ENCODE peak calls at places on chromosomes 13 and 19, in four cellular contexts. One of them, this sample, is unnamed.

GRCh38 chr19:2578391-2578826 is 102.5 kb downstream of the GADD45B start:
- DNase-seq in SK-N-SH: no peak
- DNase-seq in foreskin keratinocyte: peak
- DNase-seq in OCI-LY7: no peak
- DNase-seq in this sample: no peak

GRCh38 chr13:41458939-41459753 is 1.8 kb downstream of the RGCC start:
- DNase-seq in SK-N-SH: peak
- DNase-seq in foreskin keratinocyte: peak
- DNase-seq in OCI-LY7: peak
- DNase-seq in this sample: peak

GRCh38 chr13:51849145-51850101 is 4.4 kb upstream of the TMEM272 start:
- DNase-seq in SK-N-SH: peak
- DNase-seq in foreskin keratinocyte: no peak
- DNase-seq in OCI-LY7: peak
- DNase-seq in this sample: peak

GRCh38 chr13:74443623-74444022 is 309.4 kb upstream of the KLF12 start:
- DNase-seq in SK-N-SH: no peak
- DNase-seq in foreskin keratinocyte: peak
- DNase-seq in OCI-LY7: no peak
- DNase-seq in this sample: no peak

GRCh38 chr13:82458169-82458568 is 1424.1 kb downstream of the SLITRK1 start:
- DNase-seq in SK-N-SH: no peak
- DNase-seq in foreskin keratinocyte: no peak
- DNase-seq in OCI-LY7: no peak
- DNase-seq in this sample: no peak

GRCh38 chr19:41934849-41935374 is 6.7 kb upstream of the ERFL start:
- DNase-seq in SK-N-SH: peak
- DNase-seq in foreskin keratinocyte: no peak
- DNase-seq in OCI-LY7: peak
- DNase-seq in this sample: peak

GRCh38 chr13:50644081-50644871 is 199.2 kb downstream of the DLEU7 start:
- DNase-seq in SK-N-SH: no peak
- DNase-seq in foreskin keratinocyte: peak
- DNase-seq in OCI-LY7: peak
- DNase-seq in this sample: no peak

GRCh38 chr19:47331931-47332547 is at the start of gene C5AR2:
- DNase-seq in SK-N-SH: no peak
- DNase-seq in foreskin keratinocyte: no peak
- DNase-seq in OCI-LY7: no peak
- DNase-seq in this sample: no peak

GRCh38 chr19:33462112-33462726 is 59.4 kb downstream of the PEPD start:
- DNase-seq in SK-N-SH: no peak
- DNase-seq in foreskin keratinocyte: no peak
- DNase-seq in OCI-LY7: no peak
- DNase-seq in this sample: no peak

GRCh38 chr19:35459414-35460082 is 11.5 kb downstream of the FFAR2 start:
- DNase-seq in SK-N-SH: peak
- DNase-seq in foreskin keratinocyte: no peak
- DNase-seq in OCI-LY7: no peak
- DNase-seq in this sample: no peak

GRCh38 chr13:43698743-43699142 is 88.0 kb downstream of the ENOX1 start:
- DNase-seq in SK-N-SH: no peak
- DNase-seq in foreskin keratinocyte: peak
- DNase-seq in OCI-LY7: no peak
- DNase-seq in this sample: no peak

GRCh38 chr19:17862711-17863519 is 3.2 kb downstream of the RPL18A start:
- DNase-seq in SK-N-SH: no peak
- DNase-seq in foreskin keratinocyte: no peak
- DNase-seq in OCI-LY7: no peak
- DNase-seq in this sample: no peak

GRCh38 chr13:34001357-34001756 is 183.4 kb downstream of the RFC3 start:
- DNase-seq in SK-N-SH: no peak
- DNase-seq in foreskin keratinocyte: no peak
- DNase-seq in OCI-LY7: no peak
- DNase-seq in this sample: no peak

GRCh38 chr19:1354496-1355257 is 29.0 kb upstream of the NDUFS7 start:
- DNase-seq in SK-N-SH: peak
- DNase-seq in foreskin keratinocyte: peak
- DNase-seq in OCI-LY7: peak
- DNase-seq in this sample: peak

GRCh38 chr13:46640843-46641242 is 87.9 kb downstream of the LRCH1 start:
- DNase-seq in SK-N-SH: no peak
- DNase-seq in foreskin keratinocyte: peak
- DNase-seq in OCI-LY7: no peak
- DNase-seq in this sample: peak

GRCh38 chr19:38675611-38676010 is 28.2 kb downstream of the ACTN4 start:
- DNase-seq in SK-N-SH: no peak
- DNase-seq in foreskin keratinocyte: no peak
- DNase-seq in OCI-LY7: no peak
- DNase-seq in this sample: peak

GRCh38 chr19:11399667-11400066 is 15.6 kb upstream of the EPOR start:
- DNase-seq in SK-N-SH: no peak
- DNase-seq in foreskin keratinocyte: no peak
- DNase-seq in OCI-LY7: no peak
- DNase-seq in this sample: no peak

GRCh38 chr19:56314018-56314583 is 538 bp downstream of the ZSCAN5A start:
- DNase-seq in SK-N-SH: no peak
- DNase-seq in foreskin keratinocyte: no peak
- DNase-seq in OCI-LY7: no peak
- DNase-seq in this sample: no peak

GRCh38 chr19:12555456-12555930 is 4.2 kb upstream of the ZNF564 start:
- DNase-seq in SK-N-SH: peak
- DNase-seq in foreskin keratinocyte: no peak
- DNase-seq in OCI-LY7: no peak
- DNase-seq in this sample: no peak

GRCh38 chr19:18833849-18834643 is 2.3 kb downstream of the UPF1 start:
- DNase-seq in SK-N-SH: no peak
- DNase-seq in foreskin keratinocyte: no peak
- DNase-seq in OCI-LY7: no peak
- DNase-seq in this sample: no peak

GRCh38 chr19:883661-884211 is 9.3 kb downstream of the MED16 start:
- DNase-seq in SK-N-SH: no peak
- DNase-seq in foreskin keratinocyte: peak
- DNase-seq in OCI-LY7: no peak
- DNase-seq in this sample: no peak

GRCh38 chr13:63463782-63464610 is 2048.3 kb upstream of the PCDH20 start:
- DNase-seq in SK-N-SH: no peak
- DNase-seq in foreskin keratinocyte: peak
- DNase-seq in OCI-LY7: peak
- DNase-seq in this sample: no peak

GRCh38 chr19:35847911-35848310 is 4.4 kb downstream of the NPHS1 start:
- DNase-seq in SK-N-SH: no peak
- DNase-seq in foreskin keratinocyte: no peak
- DNase-seq in OCI-LY7: no peak
- DNase-seq in this sample: no peak

DNA sequence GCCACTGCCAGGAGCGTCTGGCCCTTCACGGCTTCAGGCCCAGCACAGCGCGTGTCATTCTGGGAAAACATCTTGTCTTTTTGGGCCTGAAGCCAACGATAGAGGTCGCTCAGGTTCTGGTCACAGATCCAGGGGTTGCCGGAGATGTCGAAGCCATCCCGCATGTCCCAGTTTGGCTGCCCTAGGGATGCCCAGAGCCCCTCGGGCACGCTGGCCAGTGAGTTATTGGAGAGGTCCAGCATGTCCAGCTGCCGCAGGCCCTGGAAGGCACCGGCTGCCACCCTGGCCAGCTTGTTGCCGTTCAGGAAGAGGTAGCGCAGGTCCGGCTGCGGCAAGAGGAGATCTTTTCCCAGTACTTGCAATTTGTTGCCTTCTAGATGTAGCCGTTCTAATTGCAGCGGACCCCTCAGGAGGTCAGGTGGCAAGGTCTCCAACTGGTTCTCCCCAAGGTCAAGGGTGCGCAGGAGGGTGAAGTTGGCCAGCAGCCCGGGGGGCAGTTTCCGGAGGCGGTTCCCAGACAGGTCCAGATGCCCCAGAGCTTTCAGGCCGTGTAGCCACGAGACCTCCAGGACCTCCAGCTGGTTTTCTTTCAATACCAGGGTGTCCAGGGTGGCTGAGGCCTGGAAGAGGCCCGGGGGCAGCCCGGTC is 1.8 kb downstream of the LRG1 start:
- DNase-seq in SK-N-SH: no peak
- DNase-seq in foreskin keratinocyte: no peak
- DNase-seq in OCI-LY7: no peak
- DNase-seq in this sample: no peak
- TF ChIP-seq CTCF in SK-N-SH: no peak
- TF ChIP-seq CTCF in foreskin keratinocyte: no peak
- TF ChIP-seq CTCF in OCI-LY7: no peak
- TF ChIP-seq CTCF in this sample: no peak

DNA sequence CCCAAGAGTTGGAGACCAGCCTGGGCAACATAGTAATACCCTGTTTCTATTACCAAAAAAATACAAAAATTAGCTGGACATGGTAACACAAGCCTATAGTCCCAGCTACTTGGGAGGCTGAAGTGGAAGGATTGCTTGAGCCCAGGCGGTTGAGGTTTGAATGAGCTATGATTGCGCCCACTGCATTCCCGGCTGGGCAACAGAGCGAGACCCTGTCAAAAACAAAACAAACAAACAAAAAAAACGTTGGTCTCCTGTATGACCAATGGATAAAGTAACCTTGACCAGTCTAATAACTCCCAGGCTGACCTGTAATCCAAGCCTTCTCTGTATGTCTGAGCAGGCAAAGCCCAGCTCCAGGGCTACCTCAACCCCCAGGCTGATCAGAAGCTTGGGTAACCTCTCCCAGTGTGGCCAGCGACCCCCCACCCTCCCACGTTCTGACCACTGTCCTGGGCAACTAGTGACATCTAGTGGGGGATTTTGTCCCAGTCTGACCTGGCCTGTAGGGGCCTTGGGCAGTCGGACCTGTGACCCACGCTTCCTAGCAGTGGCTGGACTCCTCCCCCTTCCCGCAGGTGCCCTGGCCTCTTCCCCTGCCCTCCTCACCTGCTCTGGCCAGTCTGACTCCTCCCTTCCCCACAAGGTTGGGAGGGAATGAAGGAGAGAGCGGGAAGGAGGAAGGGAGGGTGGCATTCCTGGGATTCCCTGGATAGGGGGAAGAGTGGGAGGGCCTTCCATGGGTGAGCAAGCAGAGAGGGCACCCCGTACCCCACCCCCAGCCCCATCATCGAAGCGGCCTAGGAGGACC is 1.0 kb upstream of the BCAM start:
- DNase-seq in SK-N-SH: peak
- DNase-seq in foreskin keratinocyte: peak
- DNase-seq in OCI-LY7: peak
- DNase-seq in this sample: peak
- TF ChIP-seq CTCF in SK-N-SH: peak
- TF ChIP-seq CTCF in foreskin keratinocyte: peak
- TF ChIP-seq CTCF in OCI-LY7: peak
- TF ChIP-seq CTCF in this sample: no peak

DNA sequence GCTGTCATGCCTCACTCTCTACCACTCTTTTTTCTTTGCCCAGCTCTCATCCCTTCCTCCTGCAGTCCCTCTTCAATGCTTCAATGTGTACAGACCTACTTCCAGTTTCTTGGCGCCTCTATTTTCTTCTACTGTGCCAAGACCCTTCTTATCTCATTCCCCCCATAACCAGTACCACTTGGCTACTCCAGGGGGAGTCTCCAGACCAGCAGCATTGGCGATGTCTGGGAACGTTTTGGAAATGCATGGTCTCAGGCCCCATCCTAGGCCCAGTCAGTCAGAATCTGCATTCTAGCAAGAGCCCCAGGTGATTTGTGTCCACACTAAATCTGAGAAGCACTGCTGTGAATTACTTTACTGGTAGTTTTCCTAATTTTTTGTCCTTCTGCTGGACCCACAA is 198.2 kb downstream of the SLC7A1 start:
- DNase-seq in SK-N-SH: no peak
- DNase-seq in foreskin keratinocyte: no peak
- DNase-seq in OCI-LY7: no peak
- DNase-seq in this sample: no peak
- TF ChIP-seq CTCF in SK-N-SH: peak
- TF ChIP-seq CTCF in foreskin keratinocyte: no peak
- TF ChIP-seq CTCF in OCI-LY7: no peak
- TF ChIP-seq CTCF in this sample: no peak

DNA sequence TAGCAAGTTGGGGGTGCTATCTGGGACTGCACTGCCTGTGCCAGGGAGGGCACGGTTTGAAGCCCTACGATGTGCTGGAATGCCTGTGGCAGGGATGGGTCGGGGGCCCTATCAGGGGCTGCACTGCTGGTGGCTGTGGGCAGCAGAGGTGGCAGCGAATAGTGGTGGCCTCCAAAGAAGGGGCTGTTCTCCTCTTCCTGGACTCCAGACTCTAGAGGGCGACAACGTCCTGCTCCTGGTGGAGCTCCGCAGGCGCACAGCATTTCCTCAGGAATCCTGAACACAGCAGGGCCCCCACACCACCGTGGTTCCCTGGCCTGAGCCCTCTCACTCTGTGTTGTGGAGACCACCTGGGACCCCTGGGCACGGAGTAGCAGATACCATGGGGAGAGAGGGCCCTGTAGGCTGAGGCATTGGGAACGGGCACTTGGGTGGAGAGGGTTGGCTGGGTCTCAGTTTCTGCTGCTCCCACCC is 145.6 kb downstream of the TNFRSF19 start:
- DNase-seq in SK-N-SH: no peak
- DNase-seq in foreskin keratinocyte: no peak
- DNase-seq in OCI-LY7: peak
- DNase-seq in this sample: no peak
- TF ChIP-seq CTCF in SK-N-SH: peak
- TF ChIP-seq CTCF in foreskin keratinocyte: peak
- TF ChIP-seq CTCF in OCI-LY7: peak
- TF ChIP-seq CTCF in this sample: no peak

DNA sequence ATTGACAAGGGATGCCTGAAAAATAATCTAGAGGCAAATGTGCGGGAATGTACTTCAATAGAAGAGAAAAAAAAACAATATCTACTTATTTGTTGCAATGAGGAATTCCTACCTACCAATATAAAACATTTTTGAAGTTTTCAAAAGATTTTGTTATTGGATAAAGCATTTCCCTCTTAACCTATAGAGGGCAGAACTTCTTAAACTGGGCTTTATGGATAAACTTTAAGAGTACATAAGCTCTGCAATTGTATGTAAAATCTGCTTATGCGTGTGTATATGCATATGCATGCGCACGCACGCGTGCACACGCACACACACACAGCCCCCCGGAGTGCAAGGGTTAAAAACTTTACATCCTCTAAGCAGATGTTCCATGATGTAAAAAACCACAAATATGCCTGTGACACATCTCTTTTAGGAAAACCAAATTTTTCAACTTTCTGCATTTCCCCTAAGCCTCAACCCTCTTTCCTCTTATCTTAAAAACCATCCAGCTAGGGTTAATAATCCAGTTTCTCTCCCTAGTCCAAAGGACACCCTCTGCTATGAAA is 73.1 kb upstream of the OXGR1 start:
- DNase-seq in SK-N-SH: no peak
- DNase-seq in foreskin keratinocyte: no peak
- DNase-seq in OCI-LY7: no peak
- DNase-seq in this sample: no peak
- TF ChIP-seq CTCF in SK-N-SH: peak
- TF ChIP-seq CTCF in foreskin keratinocyte: peak
- TF ChIP-seq CTCF in OCI-LY7: peak
- TF ChIP-seq CTCF in this sample: no peak

GRCh38 chr19:29858000-29858596 is 46.3 kb downstream of the CCNE1 start:
- DNase-seq in SK-N-SH: peak
- DNase-seq in foreskin keratinocyte: no peak
- DNase-seq in OCI-LY7: peak
- DNase-seq in this sample: peak
- TF ChIP-seq CTCF in SK-N-SH: peak
- TF ChIP-seq CTCF in foreskin keratinocyte: peak
- TF ChIP-seq CTCF in OCI-LY7: peak
- TF ChIP-seq CTCF in this sample: peak

GRCh38 chr13:32790731-32791130 is 204.5 kb downstream of the PDS5B start:
- DNase-seq in SK-N-SH: no peak
- DNase-seq in foreskin keratinocyte: no peak
- DNase-seq in OCI-LY7: no peak
- DNase-seq in this sample: peak
- TF ChIP-seq CTCF in SK-N-SH: peak
- TF ChIP-seq CTCF in foreskin keratinocyte: peak
- TF ChIP-seq CTCF in OCI-LY7: peak
- TF ChIP-seq CTCF in this sample: peak

This sample was measured in NB4.